ENCODE peak calls at places on chromosomes 5 and 9, in six cellular contexts. L is endothelial cell, O is T-helper 9 cell, I is T-cell, C is NCI-H774, R is adipocyte. D is an unnamed sample.

GRCh38 chr5:23084815-23085214 is 231.7 kb upstream of the CDH12 start:
- DNase-seq in L (no peak), O (no peak), I (no peak), C (no peak), R (no peak), D (no peak)

GRCh38 chr5:133063965-133064364 is 12.2 kb downstream of the HSPA4 start:
- DNase-seq in L (no peak), O (no peak), I (no peak), C (no peak), R (no peak), D (no peak)

GRCh38 chr9:134870746-134871667 is 9.6 kb upstream of the FCN2 start:
- DNase-seq in L (no peak), O (no peak), I (no peak), C (no peak), R (no peak), D (no peak)

GRCh38 chr9:94096819-94097577 is 12.7 kb downstream of the PTPDC1 start:
- DNase-seq in L (no peak), O (no peak), I (no peak), C (no peak), R (no peak), D (no peak)

GRCh38 chr9:28810375-28811075 is 1237.2 kb upstream of the C9orf72 start:
- DNase-seq in L (no peak), O (no peak), I (no peak), C (no peak), R (no peak), D (no peak)

GRCh38 chr9:112784020-112784788 is 33.6 kb downstream of the SNX30 start:
- DNase-seq in L (peak; percentile 15), O (no peak), I (no peak), C (peak; percentile 50), R (no peak), D (no peak)

GRCh38 chr5:179278546-179278945 is 66.7 kb downstream of the ADAMTS2 start:
- DNase-seq in L (no peak), O (no peak), I (no peak), C (no peak), R (no peak), D (no peak)

GRCh38 chr5:176723440-176723839 is 76.2 kb downstream of the TSPAN17 start:
- DNase-seq in L (no peak), O (no peak), I (no peak), C (no peak), R (no peak), D (no peak)

GRCh38 chr5:139276426-139276825 is 17.1 kb upstream of the MATR3 start:
- DNase-seq in L (no peak), O (no peak), I (no peak), C (no peak), R (no peak), D (no peak)

GRCh38 chr5:38725419-38725865 is 120.4 kb upstream of the OSMR start:
- DNase-seq in L (no peak), O (no peak), I (no peak), C (no peak), R (no peak), D (no peak)

GRCh38 chr5:93891491-93892480 is 150.4 kb upstream of the POU5F2 start:
- DNase-seq in L (no peak), O (no peak), I (no peak), C (peak; percentile 93), R (peak; percentile 23), D (no peak)

GRCh38 chr5:32955814-32956213 is 244.7 kb downstream of the NPR3 start:
- DNase-seq in L (no peak), O (no peak), I (no peak), C (no peak), R (no peak), D (no peak)

GRCh38 chr9:82957526-82958379 is 105.2 kb downstream of the RASEF start:
- DNase-seq in L (no peak), O (no peak), I (no peak), C (no peak), R (no peak), D (no peak)

D was measured in T-helper 1 cell.